ENCODE peak calls at places on chromosomes 12 and 14, in ten cellular contexts. One of them, this sample, is unnamed. For H3K27me3, the result is how much of the 10 kb centered on the place peaks cover.

GRCh38 chr12:113197518-113198077 is 12.1 kb downstream of the RITA1 start:
- DNase-seq in AG04450: no peak
- DNase-seq in bronchial epithelial cell: no peak
- DNase-seq in A673: no peak
- DNase-seq in left lung: no peak
- DNase-seq in CD8-positive, alpha-beta T cell: no peak
- DNase-seq in esophagus squamous epithelium: no peak
- DNase-seq in testis: no peak
- DNase-seq in H9: no peak
- DNase-seq in endodermal cell: no peak
- DNase-seq in this sample: no peak

GRCh38 chr14:100883789-100884101 is 19.8 kb downstream of the RTL1 start:
- DNase-seq in AG04450: no peak
- DNase-seq in bronchial epithelial cell: no peak
- DNase-seq in A673: no peak
- DNase-seq in left lung: no peak
- DNase-seq in CD8-positive, alpha-beta T cell: no peak
- DNase-seq in esophagus squamous epithelium: no peak
- DNase-seq in testis: no peak
- DNase-seq in H9: no peak
- DNase-seq in endodermal cell: no peak
- DNase-seq in this sample: no peak

GRCh38 chr12:96177013-96177412 is 17.2 kb upstream of the ELK3 start:
- DNase-seq in AG04450: no peak
- DNase-seq in bronchial epithelial cell: peak
- DNase-seq in A673: no peak
- DNase-seq in left lung: no peak
- DNase-seq in CD8-positive, alpha-beta T cell: peak
- DNase-seq in esophagus squamous epithelium: no peak
- DNase-seq in testis: no peak
- DNase-seq in H9: no peak
- DNase-seq in endodermal cell: no peak
- DNase-seq in this sample: no peak

GRCh38 chr14:54589076-54589475 is 22.1 kb downstream of the SAMD4A start:
- DNase-seq in AG04450: no peak
- DNase-seq in bronchial epithelial cell: peak
- DNase-seq in A673: no peak
- DNase-seq in left lung: no peak
- DNase-seq in CD8-positive, alpha-beta T cell: no peak
- DNase-seq in esophagus squamous epithelium: no peak
- DNase-seq in testis: no peak
- DNase-seq in H9: no peak
- DNase-seq in endodermal cell: no peak
- DNase-seq in this sample: no peak

GRCh38 chr12:66496595-66496994 is 182.3 kb downstream of the GRIP1 start:
- DNase-seq in AG04450: no peak
- DNase-seq in bronchial epithelial cell: no peak
- DNase-seq in A673: no peak
- DNase-seq in left lung: no peak
- DNase-seq in CD8-positive, alpha-beta T cell: no peak
- DNase-seq in esophagus squamous epithelium: no peak
- DNase-seq in testis: no peak
- DNase-seq in H9: peak
- DNase-seq in endodermal cell: peak
- DNase-seq in this sample: no peak

GRCh38 chr14:73817020-73817419 is 34.6 kb upstream of the PTGR2 start:
- DNase-seq in AG04450: no peak
- DNase-seq in bronchial epithelial cell: no peak
- DNase-seq in A673: no peak
- DNase-seq in left lung: no peak
- DNase-seq in CD8-positive, alpha-beta T cell: no peak
- DNase-seq in esophagus squamous epithelium: no peak
- DNase-seq in testis: no peak
- DNase-seq in H9: no peak
- DNase-seq in endodermal cell: no peak
- DNase-seq in this sample: no peak

GRCh38 chr12:196436-196835 is 17.5 kb downstream of the SLC6A12 start:
- DNase-seq in AG04450: no peak
- DNase-seq in bronchial epithelial cell: no peak
- DNase-seq in A673: no peak
- DNase-seq in left lung: no peak
- DNase-seq in CD8-positive, alpha-beta T cell: no peak
- DNase-seq in esophagus squamous epithelium: no peak
- DNase-seq in testis: no peak
- DNase-seq in H9: no peak
- DNase-seq in endodermal cell: no peak
- DNase-seq in this sample: no peak

GRCh38 chr14:50139192-50139591 is 22.8 kb upstream of the VCPKMT start:
- DNase-seq in AG04450: no peak
- DNase-seq in bronchial epithelial cell: no peak
- DNase-seq in A673: peak
- DNase-seq in left lung: no peak
- DNase-seq in CD8-positive, alpha-beta T cell: no peak
- DNase-seq in esophagus squamous epithelium: no peak
- DNase-seq in testis: no peak
- DNase-seq in H9: no peak
- DNase-seq in endodermal cell: no peak
- DNase-seq in this sample: peak

GRCh38 chr12:96258451-96258933 is 64.3 kb downstream of the ELK3 start:
- DNase-seq in AG04450: no peak
- DNase-seq in bronchial epithelial cell: no peak
- DNase-seq in A673: peak
- DNase-seq in left lung: no peak
- DNase-seq in CD8-positive, alpha-beta T cell: no peak
- DNase-seq in esophagus squamous epithelium: no peak
- DNase-seq in testis: no peak
- DNase-seq in H9: no peak
- DNase-seq in endodermal cell: peak
- DNase-seq in this sample: peak

GRCh38 chr12:48978291-48978740 is at the start of gene WNT1:
- DNase-seq in AG04450: no peak
- DNase-seq in bronchial epithelial cell: no peak
- DNase-seq in A673: no peak
- DNase-seq in left lung: no peak
- DNase-seq in CD8-positive, alpha-beta T cell: no peak
- DNase-seq in esophagus squamous epithelium: no peak
- DNase-seq in testis: no peak
- DNase-seq in H9: no peak
- DNase-seq in endodermal cell: no peak
- DNase-seq in this sample: no peak

DNA sequence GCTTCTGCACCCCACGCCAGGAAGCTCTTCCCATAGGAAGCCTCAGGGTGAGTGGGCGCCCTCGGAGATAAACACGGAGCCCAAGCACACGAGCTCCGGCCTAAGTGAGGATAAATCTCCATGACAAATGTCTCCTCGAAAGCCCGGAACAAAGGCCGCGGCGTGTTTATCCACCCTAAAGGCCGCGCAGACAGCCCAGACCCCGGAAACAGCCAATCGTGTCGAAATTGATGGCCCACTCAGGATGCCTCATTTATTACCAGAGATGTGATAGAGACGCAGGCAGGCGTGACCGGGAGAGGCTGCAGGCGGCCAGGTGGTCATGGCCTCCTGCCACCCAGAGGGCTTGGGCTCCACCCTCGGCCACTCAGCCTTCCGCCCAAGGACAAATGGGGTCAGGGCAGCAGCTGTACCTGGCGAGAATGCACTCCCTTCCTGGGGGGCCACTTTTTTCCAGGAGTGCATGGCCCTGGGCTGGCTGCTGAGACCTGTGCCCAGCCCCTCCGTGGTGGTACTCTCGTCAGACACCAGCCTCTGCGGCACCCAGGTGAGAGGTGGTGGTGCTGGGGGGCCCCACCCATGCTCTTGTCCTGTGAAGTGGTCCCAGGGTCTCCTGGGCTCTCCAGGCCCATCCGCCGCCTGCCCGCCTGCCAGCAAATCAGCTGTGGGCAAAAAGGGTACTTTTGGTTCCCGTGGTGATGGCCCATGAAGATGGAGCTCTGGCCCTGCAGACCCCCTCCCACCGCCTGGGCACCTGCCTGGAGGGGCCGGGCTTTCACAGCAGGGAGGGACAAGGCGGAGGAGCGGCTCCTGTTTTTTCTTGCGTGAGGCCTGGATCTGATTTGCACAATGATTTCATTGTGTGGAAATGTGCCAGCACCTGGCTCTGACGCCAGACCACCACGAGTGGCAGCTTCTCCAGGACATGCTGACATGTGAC is 211.5 kb upstream of the C14orf180 start:
- DNase-seq in AG04450: no peak
- DNase-seq in bronchial epithelial cell: no peak
- DNase-seq in A673: no peak
- DNase-seq in left lung: no peak
- DNase-seq in CD8-positive, alpha-beta T cell: no peak
- DNase-seq in esophagus squamous epithelium: no peak
- DNase-seq in testis: no peak
- DNase-seq in H9: no peak
- DNase-seq in endodermal cell: no peak
- DNase-seq in this sample: no peak
- H3K27me3 ChIP-seq in AG04450: under half
- H3K27me3 ChIP-seq in bronchial epithelial cell: under half
- H3K27me3 ChIP-seq in A673: under half
- H3K27me3 ChIP-seq in left lung: under half
- H3K27me3 ChIP-seq in CD8-positive, alpha-beta T cell: under half
- H3K27me3 ChIP-seq in esophagus squamous epithelium: under half
- H3K27me3 ChIP-seq in testis: under half
- H3K27me3 ChIP-seq in H9: under half
- H3K27me3 ChIP-seq in endodermal cell: under half
- H3K27me3 ChIP-seq in this sample: under half

DNA sequence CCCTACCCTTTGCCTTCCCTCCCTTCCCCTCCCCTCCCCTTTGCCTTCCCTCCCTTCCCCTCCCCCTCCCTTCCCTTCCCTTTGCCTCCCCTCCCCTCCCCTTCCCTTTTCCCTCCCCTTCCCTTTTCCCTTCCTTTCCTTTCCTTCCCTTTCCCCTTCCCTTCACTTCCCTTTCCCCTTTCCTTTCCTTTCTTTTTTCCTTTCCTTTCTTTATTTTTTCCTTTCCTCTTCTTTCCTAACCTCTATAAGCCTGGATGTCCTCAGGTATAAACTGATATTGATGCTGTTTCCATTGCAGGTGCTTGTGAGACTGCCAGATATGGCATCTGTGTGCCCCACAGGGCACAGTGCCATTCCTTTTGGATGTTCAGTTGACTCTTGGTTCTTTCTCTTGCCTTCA is 163.2 kb downstream of the ESRRB start:
- DNase-seq in AG04450: no peak
- DNase-seq in bronchial epithelial cell: no peak
- DNase-seq in A673: no peak
- DNase-seq in left lung: no peak
- DNase-seq in CD8-positive, alpha-beta T cell: no peak
- DNase-seq in esophagus squamous epithelium: no peak
- DNase-seq in testis: no peak
- DNase-seq in H9: no peak
- DNase-seq in endodermal cell: no peak
- DNase-seq in this sample: no peak
- H3K27me3 ChIP-seq in AG04450: under half
- H3K27me3 ChIP-seq in bronchial epithelial cell: under half
- H3K27me3 ChIP-seq in A673: under half
- H3K27me3 ChIP-seq in left lung: under half
- H3K27me3 ChIP-seq in CD8-positive, alpha-beta T cell: under half
- H3K27me3 ChIP-seq in esophagus squamous epithelium: under half
- H3K27me3 ChIP-seq in testis: under half
- H3K27me3 ChIP-seq in H9: under half
- H3K27me3 ChIP-seq in endodermal cell: under half
- H3K27me3 ChIP-seq in this sample: under half

GRCh38 chr12:124544311-124544970 is 23.0 kb downstream of the NCOR2 start:
- DNase-seq in AG04450: no peak
- DNase-seq in bronchial epithelial cell: no peak
- DNase-seq in A673: no peak
- DNase-seq in left lung: no peak
- DNase-seq in CD8-positive, alpha-beta T cell: no peak
- DNase-seq in esophagus squamous epithelium: no peak
- DNase-seq in testis: no peak
- DNase-seq in H9: no peak
- DNase-seq in endodermal cell: no peak
- DNase-seq in this sample: no peak
- H3K27me3 ChIP-seq in AG04450: under half
- H3K27me3 ChIP-seq in bronchial epithelial cell: under half
- H3K27me3 ChIP-seq in A673: under half
- H3K27me3 ChIP-seq in left lung: under half
- H3K27me3 ChIP-seq in CD8-positive, alpha-beta T cell: under half
- H3K27me3 ChIP-seq in esophagus squamous epithelium: under half
- H3K27me3 ChIP-seq in testis: under half
- H3K27me3 ChIP-seq in H9: under half
- H3K27me3 ChIP-seq in endodermal cell: under half
- H3K27me3 ChIP-seq in this sample: under half

GRCh38 chr12:130143136-130143535 is 19.1 kb upstream of the FZD10 start:
- DNase-seq in AG04450: no peak
- DNase-seq in bronchial epithelial cell: no peak
- DNase-seq in A673: no peak
- DNase-seq in left lung: no peak
- DNase-seq in CD8-positive, alpha-beta T cell: no peak
- DNase-seq in esophagus squamous epithelium: no peak
- DNase-seq in testis: no peak
- DNase-seq in H9: no peak
- DNase-seq in endodermal cell: no peak
- DNase-seq in this sample: no peak

GRCh38 chr12:130141901-130142683 is 20.2 kb upstream of the FZD10 start:
- DNase-seq in AG04450: no peak
- DNase-seq in bronchial epithelial cell: no peak
- DNase-seq in A673: no peak
- DNase-seq in left lung: no peak
- DNase-seq in CD8-positive, alpha-beta T cell: no peak
- DNase-seq in esophagus squamous epithelium: no peak
- DNase-seq in testis: no peak
- DNase-seq in H9: no peak
- DNase-seq in endodermal cell: peak
- DNase-seq in this sample: no peak

GRCh38 chr12:130141105-130141504 is 21.2 kb upstream of the FZD10 start:
- DNase-seq in AG04450: no peak
- DNase-seq in bronchial epithelial cell: no peak
- DNase-seq in A673: no peak
- DNase-seq in left lung: no peak
- DNase-seq in CD8-positive, alpha-beta T cell: no peak
- DNase-seq in esophagus squamous epithelium: no peak
- DNase-seq in testis: no peak
- DNase-seq in H9: no peak
- DNase-seq in endodermal cell: no peak
- DNase-seq in this sample: no peak

GRCh38 chr12:130144256-130144655 is 18.0 kb upstream of the FZD10 start:
- DNase-seq in AG04450: no peak
- DNase-seq in bronchial epithelial cell: no peak
- DNase-seq in A673: no peak
- DNase-seq in left lung: no peak
- DNase-seq in CD8-positive, alpha-beta T cell: no peak
- DNase-seq in esophagus squamous epithelium: no peak
- DNase-seq in testis: no peak
- DNase-seq in H9: no peak
- DNase-seq in endodermal cell: no peak
- DNase-seq in this sample: no peak

DNA sequence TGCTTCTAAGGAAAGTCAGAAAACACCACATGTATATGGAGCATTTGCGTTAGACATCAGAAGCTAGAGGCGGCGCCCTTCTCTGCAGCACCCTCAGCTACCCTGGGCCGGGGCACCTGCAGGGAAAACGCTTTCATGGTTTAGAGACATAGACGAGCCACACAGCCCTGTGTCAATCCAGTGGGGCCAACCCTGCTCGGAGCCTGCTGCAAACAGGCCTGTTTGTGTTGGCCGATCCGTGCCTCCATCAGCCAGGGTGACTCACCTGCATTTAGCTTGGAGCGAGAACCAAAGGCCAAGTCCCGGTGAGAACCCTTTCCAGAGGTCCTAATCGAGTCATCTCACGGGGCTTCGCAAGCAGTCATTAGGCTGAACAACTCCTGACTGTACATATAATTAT is 19.5 kb upstream of the FZD10 start:
- DNase-seq in AG04450: no peak
- DNase-seq in bronchial epithelial cell: no peak
- DNase-seq in A673: no peak
- DNase-seq in left lung: no peak
- DNase-seq in CD8-positive, alpha-beta T cell: no peak
- DNase-seq in esophagus squamous epithelium: no peak
- DNase-seq in testis: no peak
- DNase-seq in H9: no peak
- DNase-seq in endodermal cell: peak
- DNase-seq in this sample: no peak
- H3K27me3 ChIP-seq in AG04450: under half
- H3K27me3 ChIP-seq in bronchial epithelial cell: under half
- H3K27me3 ChIP-seq in A673: under half
- H3K27me3 ChIP-seq in left lung: under half
- H3K27me3 ChIP-seq in CD8-positive, alpha-beta T cell: under half
- H3K27me3 ChIP-seq in esophagus squamous epithelium: under half
- H3K27me3 ChIP-seq in testis: under half
- H3K27me3 ChIP-seq in H9: under half
- H3K27me3 ChIP-seq in endodermal cell: half or more
- H3K27me3 ChIP-seq in this sample: under half

This sample was measured in SJCRH30.